ENCODE peak calls at places on chromosomes 1 and 21, in ten cellular contexts. M is lower leg skin, D is WERI-Rb-1, R is fibroblast of lung, W is coronary artery, F is keratinocyte, X is uterus, I is AG09319, B is transverse colon, O is cardiac muscle cell. C is an unnamed sample.

GRCh38 chr1:177567393-177567792 is 396.6 kb downstream of the BRINP2 start:
- DNase-seq in M (no peak), D (peak; percentile 52), R (peak; percentile 14), W (no peak), F (no peak), X (no peak), I (no peak), B (no peak), O (no peak), C (no peak)

GRCh38 chr1:63670164-63670563 is 77.0 kb downstream of the PGM1 start:
- DNase-seq in M (peak; percentile 78), D (no peak), R (no peak), W (no peak), F (no peak), X (no peak), I (no peak), B (no peak), O (no peak), C (no peak)

GRCh38 chr1:200776949-200777348 is 38.3 kb downstream of the CAMSAP2 start:
- DNase-seq in M (no peak), D (no peak), R (peak; percentile 46), W (no peak), F (no peak), X (no peak), I (no peak), B (no peak), O (no peak), C (no peak)

GRCh38 chr1:103160281-103160680 is 52.0 kb upstream of the COL11A1 start:
- DNase-seq in M (no peak), D (no peak), R (no peak), W (no peak), F (no peak), X (no peak), I (no peak), B (no peak), O (no peak), C (no peak)

GRCh38 chr1:119081705-119082104 is 58.7 kb downstream of the WARS2 start:
- DNase-seq in M (no peak), D (no peak), R (no peak), W (no peak), F (no peak), X (no peak), I (no peak), B (no peak), O (no peak), C (no peak)

GRCh38 chr1:217539510-217539909 is 91.4 kb downstream of the GPATCH2 start:
- DNase-seq in M (no peak), D (no peak), R (no peak), W (no peak), F (no peak), X (no peak), I (no peak), B (no peak), O (no peak), C (no peak)

GRCh38 chr1:101003012-101003650 is 22.5 kb downstream of the DPH5 start:
- DNase-seq in M (no peak), D (no peak), R (no peak), W (no peak), F (no peak), X (no peak), I (no peak), B (no peak), O (no peak), C (no peak)

GRCh38 chr1:92858564-92859399 is 26.9 kb downstream of the RPL5 start:
- DNase-seq in M (no peak), D (peak; percentile 48), R (peak; percentile 91), W (no peak), F (no peak), X (peak; percentile 71), I (peak; percentile 61), B (peak; percentile 59), O (peak; percentile 85), C (peak; percentile 23)

GRCh38 chr21:32020551-32020950 is 147.7 kb downstream of the HUNK start:
- DNase-seq in M (no peak), D (peak; percentile 37), R (no peak), W (no peak), F (no peak), X (no peak), I (no peak), B (no peak), O (no peak), C (no peak)

GRCh38 chr1:161342836-161343235 is 24.8 kb downstream of the CFAP126 start:
- DNase-seq in M (no peak), D (no peak), R (no peak), W (no peak), F (no peak), X (no peak), I (no peak), B (no peak), O (no peak), C (no peak)

GRCh38 chr1:154237880-154238506 is 17.2 kb downstream of the UBAP2L start:
- DNase-seq in M (no peak), D (no peak), R (no peak), W (no peak), F (no peak), X (no peak), I (no peak), B (no peak), O (no peak), C (no peak)

GRCh38 chr1:225834417-225835329 is 24.7 kb downstream of the EPHX1 start:
- DNase-seq in M (no peak), D (no peak), R (peak; percentile 92), W (no peak), F (no peak), X (peak; percentile 83), I (peak; percentile 92), B (no peak), O (no peak), C (no peak)

GRCh38 chr21:42784276-42784675 is 95.1 kb downstream of the WDR4 start:
- DNase-seq in M (no peak), D (no peak), R (no peak), W (no peak), F (no peak), X (peak; percentile 45), I (no peak), B (no peak), O (no peak), C (no peak)

GRCh38 chr1:235984041-235984820 is 80.7 kb downstream of the NID1 start:
- DNase-seq in M (no peak), D (no peak), R (peak; percentile 80), W (no peak), F (no peak), X (no peak), I (peak; percentile 38), B (no peak), O (no peak), C (no peak)

GRCh38 chr1:209485167-209485566 is 98.3 kb upstream of the CAMK1G start:
- DNase-seq in M (no peak), D (no peak), R (peak; percentile 81), W (no peak), F (peak; percentile 94), X (no peak), I (no peak), B (no peak), O (no peak), C (no peak)

GRCh38 chr1:43381609-43382008 is 8.0 kb downstream of the MED8 start:
- DNase-seq in M (peak; percentile 53), D (no peak), R (no peak), W (no peak), F (no peak), X (no peak), I (no peak), B (no peak), O (no peak), C (no peak)

GRCh38 chr1:234779160-234779538 is 169.2 kb upstream of the IRF2BP2 start:
- DNase-seq in M (peak; percentile 89), D (no peak), R (no peak), W (peak; percentile 80), F (no peak), X (no peak), I (no peak), B (no peak), O (no peak), C (no peak)

GRCh38 chr1:119143716-119144115 is 3.3 kb upstream of the WARS2 start:
- DNase-seq in M (no peak), D (peak; percentile 28), R (no peak), W (no peak), F (no peak), X (no peak), I (no peak), B (no peak), O (no peak), C (no peak)

GRCh38 chr1:181100924-181101323 is 12.4 kb downstream of the IER5 start:
- DNase-seq in M (no peak), D (no peak), R (no peak), W (no peak), F (no peak), X (no peak), I (no peak), B (no peak), O (no peak), C (no peak)

GRCh38 chr1:159602501-159602900 is 14.9 kb downstream of the APCS start:
- DNase-seq in M (no peak), D (no peak), R (no peak), W (no peak), F (no peak), X (no peak), I (no peak), B (no peak), O (no peak), C (no peak)
- TF ChIP-seq CTCF in M (no peak), D (no peak), R (no peak), W (no peak), F (no peak), X (no peak), I (no peak), B (no peak), O (no peak), C (no peak)

DNA sequence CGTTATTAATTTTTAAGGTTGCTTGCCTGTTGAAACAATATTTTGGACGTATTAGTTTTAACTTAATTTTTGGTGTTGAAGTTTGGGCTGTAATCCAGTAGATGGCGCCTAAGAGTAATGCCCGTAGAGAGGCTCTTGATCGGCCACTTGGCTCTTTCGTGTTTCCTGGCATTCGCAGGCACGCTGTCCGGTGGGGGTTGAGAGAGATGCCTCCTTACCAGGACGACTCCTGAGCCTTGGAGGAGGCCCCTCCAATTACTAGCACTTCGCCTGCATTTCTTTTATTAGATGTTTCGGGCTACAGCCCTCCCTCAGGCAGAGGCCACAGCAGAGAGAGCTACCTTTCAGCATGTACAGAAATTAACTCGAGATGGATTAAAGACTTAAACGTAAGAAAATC is 12.0 kb downstream of the OR2M4 start:
- DNase-seq in M (no peak), D (peak; percentile 27), R (peak; percentile 15), W (no peak), F (no peak), X (no peak), I (no peak), B (no peak), O (no peak), C (peak; percentile 11)
- TF ChIP-seq CTCF in M (no peak), D (peak; percentile 80), R (peak; percentile 52), W (no peak), F (peak; percentile 34), X (no peak), I (peak; percentile 36), B (peak; percentile 39), O (peak; percentile 45), C (peak; percentile 43)

GRCh38 chr1:116556289-116557006 is 14.4 kb downstream of the CD58 start:
- DNase-seq in M (peak; percentile 90), D (no peak), R (peak; percentile 57), W (peak; percentile 83), F (peak; percentile 81), X (no peak), I (no peak), B (peak; percentile 80), O (no peak), C (no peak)
- TF ChIP-seq CTCF in M (no peak), D (no peak), R (no peak), W (no peak), F (peak; percentile 10), X (no peak), I (no peak), B (no peak), O (no peak), C (no peak)

GRCh38 chr1:85406887-85407593 is 57.9 kb downstream of the DDAH1 start:
- DNase-seq in M (no peak), D (no peak), R (peak; percentile 95), W (no peak), F (peak; percentile 4), X (peak; percentile 69), I (peak; percentile 71), B (peak; percentile 33), O (no peak), C (no peak)
- TF ChIP-seq CTCF in M (no peak), D (no peak), R (no peak), W (no peak), F (no peak), X (no peak), I (no peak), B (no peak), O (no peak), C (no peak)